ENCODE peak calls at places on chromosomes 2 and 18, in four cellular contexts. One of them, this sample, is unnamed.

GRCh38 chr18:9531791-9532410 is 56.6 kb downstream of the RALBP1 start:
- DNase-seq in transverse colon: no peak
- DNase-seq in uterus: no peak
- DNase-seq in stomach: no peak
- DNase-seq in this sample: no peak

GRCh38 chr2:36820942-36821605 is 124.6 kb downstream of the VIT start:
- DNase-seq in transverse colon: peak; percentile 56
- DNase-seq in stomach: no peak
- DNase-seq in uterus: no peak
- DNase-seq in this sample: peak; percentile 75

GRCh38 chr2:216133392-216133791 is 24.2 kb downstream of the XRCC5 start:
- DNase-seq in stomach: no peak
- DNase-seq in transverse colon: no peak
- DNase-seq in uterus: no peak
- DNase-seq in this sample: no peak

GRCh38 chr2:66346241-66346664 is 88.7 kb upstream of the MEIS1 start:
- DNase-seq in uterus: no peak
- DNase-seq in transverse colon: no peak
- DNase-seq in stomach: no peak
- DNase-seq in this sample: no peak

GRCh38 chr2:154707994-154708393 is 9.5 kb downstream of the KCNJ3 start:
- DNase-seq in uterus: no peak
- DNase-seq in stomach: no peak
- DNase-seq in transverse colon: no peak
- DNase-seq in this sample: no peak

GRCh38 chr2:12169060-12169406 is 422.6 kb downstream of the LPIN1 start:
- DNase-seq in stomach: no peak
- DNase-seq in uterus: peak; percentile 52
- DNase-seq in transverse colon: no peak
- DNase-seq in this sample: no peak

GRCh38 chr2:116148361-116148760 is 1666.1 kb upstream of the DDX18 start:
- DNase-seq in stomach: no peak
- DNase-seq in uterus: no peak
- DNase-seq in transverse colon: no peak
- DNase-seq in this sample: no peak

GRCh38 chr2:68831688-68832087 is 39.5 kb downstream of the BMP10 start:
- DNase-seq in stomach: no peak
- DNase-seq in transverse colon: no peak
- DNase-seq in uterus: no peak
- DNase-seq in this sample: no peak

GRCh38 chr2:144377929-144378328 is 142.0 kb downstream of the ZEB2 start:
- DNase-seq in stomach: no peak
- DNase-seq in uterus: no peak
- DNase-seq in transverse colon: no peak
- DNase-seq in this sample: no peak

GRCh38 chr2:44671276-44671675 is 270.2 kb upstream of the SIX3 start:
- DNase-seq in transverse colon: no peak
- DNase-seq in uterus: no peak
- DNase-seq in stomach: no peak
- DNase-seq in this sample: no peak

GRCh38 chr2:10163498-10164486 is 41.3 kb downstream of the RRM2 start:
- DNase-seq in transverse colon: no peak
- DNase-seq in stomach: no peak
- DNase-seq in uterus: no peak
- DNase-seq in this sample: no peak

GRCh38 chr2:121699421-121700328 is 37.0 kb downstream of the NIFK start:
- DNase-seq in transverse colon: peak; percentile 52
- DNase-seq in uterus: no peak
- DNase-seq in stomach: peak; percentile 64
- DNase-seq in this sample: peak; percentile 9

GRCh38 chr18:56789004-56789888 is 138.1 kb downstream of the WDR7 start:
- DNase-seq in uterus: no peak
- DNase-seq in stomach: no peak
- DNase-seq in transverse colon: peak; percentile 22
- DNase-seq in this sample: no peak

GRCh38 chr2:3302751-3303582 is 74.7 kb downstream of the EIPR1 start:
- DNase-seq in stomach: no peak
- DNase-seq in uterus: no peak
- DNase-seq in transverse colon: no peak
- DNase-seq in this sample: no peak

GRCh38 chr2:6773694-6774044 is 92.0 kb downstream of the CMPK2 start:
- DNase-seq in stomach: no peak
- DNase-seq in uterus: no peak
- DNase-seq in transverse colon: no peak
- DNase-seq in this sample: no peak

GRCh38 chr2:222290691-222291484 is 7.9 kb downstream of the PAX3 start:
- DNase-seq in uterus: no peak
- DNase-seq in stomach: no peak
- DNase-seq in transverse colon: no peak
- DNase-seq in this sample: no peak

GRCh38 chr2:175947073-175947472 is 55.0 kb downstream of the LNPK start:
- DNase-seq in uterus: no peak
- DNase-seq in transverse colon: no peak
- DNase-seq in stomach: no peak
- DNase-seq in this sample: no peak

GRCh38 chr2:38435775-38436174 is 58.7 kb upstream of the ATL2 start:
- DNase-seq in stomach: no peak
- DNase-seq in transverse colon: no peak
- DNase-seq in uterus: no peak
- DNase-seq in this sample: no peak

GRCh38 chr18:32714571-32715148 is 58.2 kb downstream of the KLHL14 start:
- DNase-seq in stomach: peak; percentile 36
- DNase-seq in transverse colon: peak; percentile 31
- DNase-seq in uterus: no peak
- DNase-seq in this sample: peak; percentile 46

GRCh38 chr18:62555135-62555534 is 32.3 kb downstream of the ZCCHC2 start:
- DNase-seq in transverse colon: no peak
- DNase-seq in uterus: no peak
- DNase-seq in stomach: no peak
- DNase-seq in this sample: no peak

GRCh38 chr2:204012081-204012653 is 75.6 kb downstream of the ICOS start:
- DNase-seq in stomach: peak; percentile 62
- DNase-seq in uterus: no peak
- DNase-seq in transverse colon: peak; percentile 16
- DNase-seq in this sample: peak; percentile 87

GRCh38 chr2:129378186-129378585 is 601.3 kb upstream of the RAB6C start:
- DNase-seq in stomach: no peak
- DNase-seq in transverse colon: no peak
- DNase-seq in uterus: no peak
- DNase-seq in this sample: no peak

GRCh38 chr18:51195086-51195601 is 2.3 kb downstream of the MEX3C start:
- DNase-seq in uterus: no peak
- DNase-seq in transverse colon: no peak
- DNase-seq in stomach: no peak
- DNase-seq in this sample: no peak

GRCh38 chr2:88016948-88017779 is 817 bp upstream of the RNU2-63P start:
- DNase-seq in transverse colon: peak; percentile 68
- DNase-seq in uterus: no peak
- DNase-seq in stomach: peak; percentile 67
- DNase-seq in this sample: peak; percentile 54

GRCh38 chr2:172179045-172179742 is 76.5 kb upstream of the DLX2 start:
- DNase-seq in uterus: no peak
- DNase-seq in stomach: no peak
- DNase-seq in transverse colon: peak; percentile 61
- DNase-seq in this sample: no peak

GRCh38 chr2:19899853-19900525 is 1.8 kb downstream of the TTC32 start:
- DNase-seq in stomach: no peak
- DNase-seq in transverse colon: no peak
- DNase-seq in uterus: no peak
- DNase-seq in this sample: no peak

GRCh38 chr2:842151-842792 is 108.4 kb upstream of the SNTG2 start:
- DNase-seq in transverse colon: no peak
- DNase-seq in stomach: no peak
- DNase-seq in uterus: no peak
- DNase-seq in this sample: no peak

GRCh38 chr2:98539056-98539735 is 69.1 kb downstream of the COA5 start:
- DNase-seq in transverse colon: no peak
- DNase-seq in uterus: no peak
- DNase-seq in stomach: no peak
- DNase-seq in this sample: no peak

GRCh38 chr2:40653829-40654228 is 201.9 kb upstream of the SLC8A1 start:
- DNase-seq in stomach: no peak
- DNase-seq in uterus: no peak
- DNase-seq in transverse colon: no peak
- DNase-seq in this sample: no peak

GRCh38 chr2:188193230-188193629 is 98.4 kb upstream of the GULP1 start:
- DNase-seq in uterus: no peak
- DNase-seq in stomach: no peak
- DNase-seq in transverse colon: no peak
- DNase-seq in this sample: no peak

GRCh38 chr18:48926420-48926857 is 24.3 kb downstream of the SMAD7 start:
- DNase-seq in stomach: peak; percentile 58
- DNase-seq in uterus: no peak
- DNase-seq in transverse colon: peak; percentile 80
- DNase-seq in this sample: no peak

GRCh38 chr18:8890957-8891464 is 185.7 kb downstream of the MTCL1 start:
- DNase-seq in transverse colon: no peak
- DNase-seq in stomach: no peak
- DNase-seq in uterus: no peak
- DNase-seq in this sample: no peak

DNA sequence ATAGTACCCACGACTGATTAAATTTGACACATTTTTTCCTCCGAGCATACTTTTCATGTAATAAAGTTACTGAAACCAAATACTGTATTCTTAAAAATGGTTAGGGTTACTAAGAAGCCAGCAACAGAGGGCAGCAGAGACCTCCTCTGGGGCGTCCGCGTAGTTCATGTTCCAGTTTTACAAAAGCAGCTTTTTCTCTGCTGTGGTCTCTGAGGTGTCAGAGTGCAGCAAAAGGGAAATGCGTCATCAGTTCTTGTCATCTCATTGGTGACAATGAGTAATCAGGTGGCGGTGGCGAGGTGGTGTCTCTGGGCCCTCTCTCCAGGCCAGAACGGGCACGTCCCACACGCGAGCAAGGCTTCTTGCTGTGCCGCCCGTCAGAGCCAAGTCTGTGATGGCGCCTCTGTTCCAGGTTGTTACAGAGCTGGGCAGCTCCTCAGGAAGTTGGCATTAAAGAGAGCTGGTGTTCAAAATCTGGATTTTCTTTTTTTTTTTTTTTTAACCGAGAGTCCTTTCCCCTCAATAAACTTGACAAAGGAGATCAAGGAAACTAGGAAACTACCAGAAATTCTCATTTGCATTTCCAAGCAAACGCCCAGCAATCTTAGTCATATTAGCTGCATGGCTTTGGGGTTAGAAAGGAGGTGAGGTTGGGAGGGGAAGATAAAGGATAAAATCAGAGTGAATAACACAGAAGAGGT is 98.6 kb upstream of the BZW1 start:
- DNase-seq in uterus: peak; percentile 70
- DNase-seq in stomach: peak; percentile 86
- DNase-seq in transverse colon: peak; percentile 90
- DNase-seq in this sample: peak; percentile 77
- TF ChIP-seq POLR2A in uterus: peak; percentile 20
- TF ChIP-seq POLR2A in stomach: no peak
- TF ChIP-seq POLR2A in transverse colon: peak; percentile 86
- TF ChIP-seq POLR2A in this sample: peak; percentile 65

DNA sequence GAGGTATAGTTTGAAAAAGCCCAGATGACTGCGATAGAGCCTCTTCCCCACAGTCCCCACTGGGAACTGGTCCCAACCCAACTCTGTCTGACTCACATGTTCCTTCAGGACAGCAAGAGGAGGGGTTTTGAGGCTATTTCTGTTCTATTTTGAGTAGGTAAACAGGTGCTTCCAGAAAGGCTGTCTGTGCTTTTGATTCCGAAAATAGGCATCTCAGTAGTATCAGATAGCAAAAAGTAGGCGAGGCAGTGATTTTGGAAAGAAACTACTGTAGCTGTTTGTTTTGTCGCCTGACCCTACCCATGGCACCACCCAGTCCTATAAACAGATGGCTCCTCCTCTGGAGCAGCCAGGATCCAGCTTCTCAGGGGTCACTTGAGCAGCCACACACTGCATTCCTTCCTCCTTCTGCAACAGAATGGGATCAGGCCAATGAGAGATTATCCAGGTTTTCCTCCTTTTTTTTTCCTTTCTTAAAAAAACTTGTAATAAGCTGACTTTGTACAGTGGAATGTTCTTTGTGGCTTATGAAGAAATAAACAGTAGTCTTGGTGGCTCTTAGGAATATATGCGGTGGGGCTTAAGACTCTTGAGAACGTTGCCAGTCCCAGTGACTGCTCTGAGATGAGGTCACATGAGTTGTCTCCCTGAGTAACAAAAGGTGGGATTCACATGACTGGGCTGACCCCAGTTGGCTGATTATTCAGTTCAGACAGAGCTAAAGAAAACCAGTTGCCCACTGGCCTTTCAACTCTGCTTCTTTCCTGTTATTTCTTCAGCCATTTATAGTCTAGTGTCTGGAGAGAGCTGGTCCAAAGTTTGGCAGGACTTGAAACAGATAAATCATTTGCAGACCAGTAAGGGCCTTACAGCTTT is 98.6 kb downstream of the KCNS3 start:
- DNase-seq in transverse colon: peak; percentile 18
- DNase-seq in uterus: peak; percentile 31
- DNase-seq in stomach: no peak
- DNase-seq in this sample: no peak
- H3K27ac ChIP-seq in transverse colon: peak overlapping the region; percentile 52
- H3K27ac ChIP-seq in uterus: peak overlapping the region; percentile 61
- H3K27ac ChIP-seq in stomach: peak overlapping the region; percentile 76
- H3K27ac ChIP-seq in this sample: peak overlapping the region; percentile 29

GRCh38 chr2:105790467-105791118 is 45.9 kb downstream of the NCK2 start:
- DNase-seq in stomach: no peak
- DNase-seq in transverse colon: peak; percentile 79
- DNase-seq in uterus: no peak
- DNase-seq in this sample: no peak
- TF ChIP-seq POLR2A in stomach: no peak
- TF ChIP-seq POLR2A in transverse colon: no peak
- TF ChIP-seq POLR2A in uterus: no peak
- TF ChIP-seq POLR2A in this sample: no peak

DNA sequence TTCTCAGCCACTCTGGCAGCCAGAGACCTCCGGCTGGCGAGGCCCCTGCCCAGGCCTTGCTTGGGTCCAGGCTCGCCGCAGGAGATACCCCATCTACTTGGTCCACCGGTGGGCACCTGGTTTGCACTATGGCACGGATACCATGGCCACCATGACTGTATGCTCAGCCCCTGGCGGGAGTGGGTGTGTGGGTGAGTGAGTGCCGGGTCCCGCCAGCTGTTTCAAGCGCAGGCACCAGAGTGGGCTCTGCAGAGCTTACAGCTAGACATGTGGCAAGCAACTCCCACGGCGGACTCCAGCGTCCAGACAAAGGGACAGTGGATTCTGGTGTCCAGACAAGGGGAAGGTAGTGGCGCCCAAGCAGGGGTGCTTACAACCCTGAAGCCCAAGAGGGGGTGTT is 1.4 kb downstream of the ATG4B start:
- DNase-seq in transverse colon: no peak
- DNase-seq in uterus: no peak
- DNase-seq in stomach: no peak
- DNase-seq in this sample: no peak
- H3K27ac ChIP-seq in transverse colon: no peak overlapping the region
- H3K27ac ChIP-seq in uterus: no peak overlapping the region
- H3K27ac ChIP-seq in stomach: no peak overlapping the region
- H3K27ac ChIP-seq in this sample: no peak overlapping the region

DNA sequence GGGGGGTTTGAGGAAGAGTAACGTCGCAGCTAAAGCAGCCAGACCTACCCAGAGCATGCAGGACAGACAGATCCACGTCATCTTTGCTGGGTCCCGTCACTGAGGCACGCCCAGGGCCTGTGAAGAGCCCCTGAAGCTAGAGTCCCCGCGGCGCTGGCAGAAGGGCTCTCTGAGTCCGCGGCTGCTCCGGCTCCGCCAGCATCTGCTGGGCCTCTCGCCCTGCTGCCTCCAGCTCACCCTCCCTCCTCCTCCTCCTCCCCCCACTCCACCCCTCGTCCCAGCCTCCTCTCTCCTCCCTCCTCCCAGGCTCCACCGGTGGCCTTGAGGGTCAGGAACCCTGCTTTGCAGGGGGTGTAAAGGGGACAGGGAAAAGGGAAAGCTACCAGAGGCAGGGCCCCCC is at the start of gene TNS1:
- DNase-seq in stomach: no peak
- DNase-seq in transverse colon: no peak
- DNase-seq in uterus: peak; percentile 73
- DNase-seq in this sample: no peak
- TF ChIP-seq POLR2A in stomach: no peak
- TF ChIP-seq POLR2A in transverse colon: no peak
- TF ChIP-seq POLR2A in uterus: peak; percentile 51
- TF ChIP-seq POLR2A in this sample: no peak

This sample was measured in prostate gland.